ENCODE peak calls at places on chromosomes 3 and 15, in eight cellular contexts. One of them, this sample, is unnamed.

GRCh38 chr3:172698650-172699049 is 12.2 kb downstream of the NCEH1 start:
- DNase-seq in keratinocyte: no peak
- DNase-seq in AG04450: no peak
- DNase-seq in cardiac muscle cell: no peak
- DNase-seq in gastrocnemius medialis: no peak
- DNase-seq in CD8-positive, alpha-beta T cell: no peak
- DNase-seq in tibial artery: peak; percentile 72
- DNase-seq in fibroblast of lung: no peak
- DNase-seq in this sample: no peak

GRCh38 chr15:87731630-87732029 is 524.9 kb downstream of the NTRK3 start:
- DNase-seq in keratinocyte: no peak
- DNase-seq in AG04450: no peak
- DNase-seq in cardiac muscle cell: no peak
- DNase-seq in gastrocnemius medialis: no peak
- DNase-seq in CD8-positive, alpha-beta T cell: no peak
- DNase-seq in tibial artery: no peak
- DNase-seq in fibroblast of lung: no peak
- DNase-seq in this sample: no peak

GRCh38 chr3:11482024-11482423 is 161.7 kb downstream of the VGLL4 start:
- DNase-seq in keratinocyte: no peak
- DNase-seq in AG04450: no peak
- DNase-seq in cardiac muscle cell: peak; percentile 53
- DNase-seq in gastrocnemius medialis: peak; percentile 34
- DNase-seq in CD8-positive, alpha-beta T cell: no peak
- DNase-seq in tibial artery: peak; percentile 81
- DNase-seq in fibroblast of lung: peak; percentile 72
- DNase-seq in this sample: peak; percentile 79

GRCh38 chr3:68876112-68876713 is 56.1 kb downstream of the TAFA4 start:
- DNase-seq in keratinocyte: peak; percentile 19
- DNase-seq in AG04450: peak; percentile 39
- DNase-seq in cardiac muscle cell: peak; percentile 82
- DNase-seq in gastrocnemius medialis: no peak
- DNase-seq in CD8-positive, alpha-beta T cell: no peak
- DNase-seq in tibial artery: no peak
- DNase-seq in fibroblast of lung: peak; percentile 80
- DNase-seq in this sample: no peak

GRCh38 chr3:172307143-172307560 is 141.1 kb downstream of the GHSR start:
- DNase-seq in keratinocyte: peak; percentile 17
- DNase-seq in AG04450: no peak
- DNase-seq in cardiac muscle cell: peak; percentile 49
- DNase-seq in gastrocnemius medialis: no peak
- DNase-seq in CD8-positive, alpha-beta T cell: no peak
- DNase-seq in tibial artery: no peak
- DNase-seq in fibroblast of lung: peak; percentile 42
- DNase-seq in this sample: no peak

GRCh38 chr15:92989469-92989868 is 89.3 kb downstream of the CHD2 start:
- DNase-seq in keratinocyte: no peak
- DNase-seq in AG04450: no peak
- DNase-seq in cardiac muscle cell: no peak
- DNase-seq in gastrocnemius medialis: no peak
- DNase-seq in CD8-positive, alpha-beta T cell: no peak
- DNase-seq in tibial artery: no peak
- DNase-seq in fibroblast of lung: no peak
- DNase-seq in this sample: no peak

GRCh38 chr3:55622733-55623132 is 135.6 kb upstream of the WNT5A start:
- DNase-seq in keratinocyte: no peak
- DNase-seq in AG04450: no peak
- DNase-seq in cardiac muscle cell: no peak
- DNase-seq in gastrocnemius medialis: no peak
- DNase-seq in CD8-positive, alpha-beta T cell: no peak
- DNase-seq in tibial artery: no peak
- DNase-seq in fibroblast of lung: peak; percentile 8
- DNase-seq in this sample: no peak

GRCh38 chr15:80474751-80475295 is 70.6 kb downstream of the ARNT2 start:
- DNase-seq in keratinocyte: no peak
- DNase-seq in AG04450: no peak
- DNase-seq in cardiac muscle cell: no peak
- DNase-seq in gastrocnemius medialis: no peak
- DNase-seq in CD8-positive, alpha-beta T cell: no peak
- DNase-seq in tibial artery: no peak
- DNase-seq in fibroblast of lung: no peak
- DNase-seq in this sample: no peak

GRCh38 chr3:122088519-122088918 is 33.4 kb downstream of the CD86 start:
- DNase-seq in keratinocyte: no peak
- DNase-seq in AG04450: no peak
- DNase-seq in cardiac muscle cell: no peak
- DNase-seq in gastrocnemius medialis: no peak
- DNase-seq in CD8-positive, alpha-beta T cell: no peak
- DNase-seq in tibial artery: no peak
- DNase-seq in fibroblast of lung: no peak
- DNase-seq in this sample: no peak

GRCh38 chr3:62723636-62724217 is 151.5 kb downstream of the CADPS start:
- DNase-seq in keratinocyte: no peak
- DNase-seq in AG04450: no peak
- DNase-seq in cardiac muscle cell: no peak
- DNase-seq in gastrocnemius medialis: no peak
- DNase-seq in CD8-positive, alpha-beta T cell: no peak
- DNase-seq in tibial artery: no peak
- DNase-seq in fibroblast of lung: no peak
- DNase-seq in this sample: no peak
- H3K27ac ChIP-seq in keratinocyte: no peak overlapping the region
- H3K27ac ChIP-seq in AG04450: no peak overlapping the region
- H3K27ac ChIP-seq in cardiac muscle cell: no peak overlapping the region
- H3K27ac ChIP-seq in gastrocnemius medialis: no peak overlapping the region
- H3K27ac ChIP-seq in CD8-positive, alpha-beta T cell: no peak overlapping the region
- H3K27ac ChIP-seq in tibial artery: no peak overlapping the region
- H3K27ac ChIP-seq in fibroblast of lung: no peak overlapping the region
- H3K27ac ChIP-seq in this sample: no peak overlapping the region

GRCh38 chr3:140510303-140510861 is 167.5 kb upstream of the TRIM42 start:
- DNase-seq in keratinocyte: no peak
- DNase-seq in AG04450: no peak
- DNase-seq in cardiac muscle cell: no peak
- DNase-seq in gastrocnemius medialis: no peak
- DNase-seq in CD8-positive, alpha-beta T cell: no peak
- DNase-seq in tibial artery: no peak
- DNase-seq in fibroblast of lung: no peak
- DNase-seq in this sample: no peak

GRCh38 chr3:140505256-140505655 is 172.6 kb upstream of the TRIM42 start:
- DNase-seq in keratinocyte: no peak
- DNase-seq in AG04450: no peak
- DNase-seq in cardiac muscle cell: peak; percentile 40
- DNase-seq in gastrocnemius medialis: no peak
- DNase-seq in CD8-positive, alpha-beta T cell: no peak
- DNase-seq in tibial artery: no peak
- DNase-seq in fibroblast of lung: no peak
- DNase-seq in this sample: no peak

GRCh38 chr3:140505876-140506275 is 172.0 kb upstream of the TRIM42 start:
- DNase-seq in keratinocyte: no peak
- DNase-seq in AG04450: no peak
- DNase-seq in cardiac muscle cell: peak; percentile 1
- DNase-seq in gastrocnemius medialis: no peak
- DNase-seq in CD8-positive, alpha-beta T cell: no peak
- DNase-seq in tibial artery: no peak
- DNase-seq in fibroblast of lung: no peak
- DNase-seq in this sample: no peak

GRCh38 chr3:140508545-140508944 is 169.3 kb upstream of the TRIM42 start:
- DNase-seq in keratinocyte: no peak
- DNase-seq in AG04450: no peak
- DNase-seq in cardiac muscle cell: no peak
- DNase-seq in gastrocnemius medialis: no peak
- DNase-seq in CD8-positive, alpha-beta T cell: no peak
- DNase-seq in tibial artery: no peak
- DNase-seq in fibroblast of lung: no peak
- DNase-seq in this sample: no peak

GRCh38 chr3:140509534-140509933 is 168.3 kb upstream of the TRIM42 start:
- DNase-seq in keratinocyte: no peak
- DNase-seq in AG04450: no peak
- DNase-seq in cardiac muscle cell: no peak
- DNase-seq in gastrocnemius medialis: no peak
- DNase-seq in CD8-positive, alpha-beta T cell: no peak
- DNase-seq in tibial artery: no peak
- DNase-seq in fibroblast of lung: no peak
- DNase-seq in this sample: no peak
- H3K27ac ChIP-seq in keratinocyte: no peak overlapping the region
- H3K27ac ChIP-seq in AG04450: no peak overlapping the region
- H3K27ac ChIP-seq in cardiac muscle cell: no peak overlapping the region
- H3K27ac ChIP-seq in gastrocnemius medialis: no peak overlapping the region
- H3K27ac ChIP-seq in CD8-positive, alpha-beta T cell: no peak overlapping the region
- H3K27ac ChIP-seq in tibial artery: no peak overlapping the region
- H3K27ac ChIP-seq in fibroblast of lung: no peak overlapping the region
- H3K27ac ChIP-seq in this sample: no peak overlapping the region

GRCh38 chr3:24968076-24968475 is 460.0 kb upstream of the RARB start:
- DNase-seq in keratinocyte: no peak
- DNase-seq in AG04450: no peak
- DNase-seq in cardiac muscle cell: no peak
- DNase-seq in gastrocnemius medialis: no peak
- DNase-seq in CD8-positive, alpha-beta T cell: no peak
- DNase-seq in tibial artery: no peak
- DNase-seq in fibroblast of lung: no peak
- DNase-seq in this sample: no peak
- H3K27ac ChIP-seq in keratinocyte: no peak overlapping the region
- H3K27ac ChIP-seq in AG04450: no peak overlapping the region
- H3K27ac ChIP-seq in cardiac muscle cell: no peak overlapping the region
- H3K27ac ChIP-seq in gastrocnemius medialis: no peak overlapping the region
- H3K27ac ChIP-seq in CD8-positive, alpha-beta T cell: no peak overlapping the region
- H3K27ac ChIP-seq in tibial artery: no peak overlapping the region
- H3K27ac ChIP-seq in fibroblast of lung: no peak overlapping the region
- H3K27ac ChIP-seq in this sample: no peak overlapping the region

GRCh38 chr3:105863608-105864007 is 5.2 kb downstream of the CBLB start:
- DNase-seq in keratinocyte: no peak
- DNase-seq in AG04450: no peak
- DNase-seq in cardiac muscle cell: no peak
- DNase-seq in gastrocnemius medialis: no peak
- DNase-seq in CD8-positive, alpha-beta T cell: no peak
- DNase-seq in tibial artery: no peak
- DNase-seq in fibroblast of lung: no peak
- DNase-seq in this sample: no peak

GRCh38 chr3:105867690-105868449 is 942 bp downstream of the CBLB start:
- DNase-seq in keratinocyte: no peak
- DNase-seq in AG04450: no peak
- DNase-seq in cardiac muscle cell: peak; percentile 31
- DNase-seq in gastrocnemius medialis: no peak
- DNase-seq in CD8-positive, alpha-beta T cell: no peak
- DNase-seq in tibial artery: no peak
- DNase-seq in fibroblast of lung: peak; percentile 39
- DNase-seq in this sample: no peak

GRCh38 chr3:105866656-105867653 is 1.9 kb downstream of the CBLB start:
- DNase-seq in keratinocyte: no peak
- DNase-seq in AG04450: no peak
- DNase-seq in cardiac muscle cell: peak; percentile 67
- DNase-seq in gastrocnemius medialis: no peak
- DNase-seq in CD8-positive, alpha-beta T cell: no peak
- DNase-seq in tibial artery: no peak
- DNase-seq in fibroblast of lung: peak; percentile 64
- DNase-seq in this sample: no peak

GRCh38 chr3:105865867-105866350 is 2.9 kb downstream of the CBLB start:
- DNase-seq in keratinocyte: no peak
- DNase-seq in AG04450: no peak
- DNase-seq in cardiac muscle cell: no peak
- DNase-seq in gastrocnemius medialis: no peak
- DNase-seq in CD8-positive, alpha-beta T cell: no peak
- DNase-seq in tibial artery: no peak
- DNase-seq in fibroblast of lung: no peak
- DNase-seq in this sample: no peak

DNA sequence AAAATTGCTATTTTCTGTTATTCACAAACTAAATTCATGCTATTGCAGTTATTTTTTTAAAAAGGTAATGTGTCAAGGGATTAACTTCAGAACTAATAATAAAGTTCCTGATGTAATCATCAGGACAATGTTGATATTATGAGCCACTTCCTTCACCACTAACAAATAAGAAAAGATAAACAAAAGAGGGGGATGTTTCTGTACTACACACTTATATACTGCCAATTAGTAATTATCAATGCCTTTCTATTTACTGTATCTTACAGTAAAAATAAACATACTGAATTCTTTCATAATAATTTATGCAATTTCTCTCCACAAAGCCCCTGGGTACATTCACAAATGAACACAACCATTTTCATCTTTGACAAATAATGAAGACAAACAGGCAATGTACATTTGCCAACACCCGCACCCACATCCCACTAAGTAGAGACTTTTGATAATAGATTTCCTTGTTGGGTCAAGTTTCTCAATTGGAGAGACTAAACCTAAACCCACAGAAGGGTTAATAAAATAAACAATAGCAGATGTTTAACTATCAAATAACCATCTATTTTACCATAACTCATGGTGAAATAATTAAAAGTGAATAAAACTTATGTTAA is 3.7 kb downstream of the CBLB start:
- DNase-seq in keratinocyte: no peak
- DNase-seq in AG04450: no peak
- DNase-seq in cardiac muscle cell: no peak
- DNase-seq in gastrocnemius medialis: no peak
- DNase-seq in CD8-positive, alpha-beta T cell: no peak
- DNase-seq in tibial artery: no peak
- DNase-seq in fibroblast of lung: peak; percentile 88
- DNase-seq in this sample: no peak
- H3K27ac ChIP-seq in keratinocyte: no peak overlapping the region
- H3K27ac ChIP-seq in AG04450: no peak overlapping the region
- H3K27ac ChIP-seq in cardiac muscle cell: no peak overlapping the region
- H3K27ac ChIP-seq in gastrocnemius medialis: peak overlapping the region; percentile 7
- H3K27ac ChIP-seq in CD8-positive, alpha-beta T cell: no peak overlapping the region
- H3K27ac ChIP-seq in tibial artery: no peak overlapping the region
- H3K27ac ChIP-seq in fibroblast of lung: no peak overlapping the region
- H3K27ac ChIP-seq in this sample: peak overlapping the region; percentile 99

GRCh38 chr3:7029562-7029961 is 168.6 kb downstream of the GRM7 start:
- DNase-seq in keratinocyte: no peak
- DNase-seq in AG04450: no peak
- DNase-seq in cardiac muscle cell: no peak
- DNase-seq in gastrocnemius medialis: no peak
- DNase-seq in CD8-positive, alpha-beta T cell: no peak
- DNase-seq in tibial artery: no peak
- DNase-seq in fibroblast of lung: no peak
- DNase-seq in this sample: no peak
- H3K27ac ChIP-seq in keratinocyte: no peak overlapping the region
- H3K27ac ChIP-seq in AG04450: no peak overlapping the region
- H3K27ac ChIP-seq in cardiac muscle cell: no peak overlapping the region
- H3K27ac ChIP-seq in gastrocnemius medialis: no peak overlapping the region
- H3K27ac ChIP-seq in CD8-positive, alpha-beta T cell: no peak overlapping the region
- H3K27ac ChIP-seq in tibial artery: no peak overlapping the region
- H3K27ac ChIP-seq in fibroblast of lung: no peak overlapping the region
- H3K27ac ChIP-seq in this sample: no peak overlapping the region

GRCh38 chr15:58962136-58962535 is 25.3 kb upstream of the RNF111 start:
- DNase-seq in keratinocyte: no peak
- DNase-seq in AG04450: no peak
- DNase-seq in cardiac muscle cell: no peak
- DNase-seq in gastrocnemius medialis: no peak
- DNase-seq in CD8-positive, alpha-beta T cell: no peak
- DNase-seq in tibial artery: no peak
- DNase-seq in fibroblast of lung: no peak
- DNase-seq in this sample: no peak
- H3K27ac ChIP-seq in keratinocyte: no peak overlapping the region
- H3K27ac ChIP-seq in AG04450: no peak overlapping the region
- H3K27ac ChIP-seq in cardiac muscle cell: no peak overlapping the region
- H3K27ac ChIP-seq in gastrocnemius medialis: no peak overlapping the region
- H3K27ac ChIP-seq in CD8-positive, alpha-beta T cell: no peak overlapping the region
- H3K27ac ChIP-seq in tibial artery: no peak overlapping the region
- H3K27ac ChIP-seq in fibroblast of lung: no peak overlapping the region
- H3K27ac ChIP-seq in this sample: no peak overlapping the region

This sample was measured in left ventricle myocardium inferior.